ENCODE peak calls at places on chromosomes 3 and 15, in six cellular contexts. B is keratinocyte, F is tibial artery, G is hepatocyte, V is left ventricle myocardium inferior, J is psoas muscle. H is an unnamed sample.

GRCh38 chr3:125403789-125404188 is 28.7 kb upstream of the ZNF148 start:
- DNase-seq in B (no peak), F (no peak), G (no peak), V (no peak), J (no peak), H (peak; percentile 72)

GRCh38 chr3:72175305-72175858 is 390.4 kb upstream of the PROK2 start:
- DNase-seq in B (no peak), F (no peak), G (no peak), V (no peak), J (no peak), H (no peak)

GRCh38 chr15:67176195-67176971 is 78.1 kb downstream of the AAGAB start:
- DNase-seq in B (no peak), F (peak; percentile 24), G (peak; percentile 63), V (peak; percentile 68), J (peak; percentile 84), H (no peak)

GRCh38 chr3:149371001-149371722 is 6.3 kb downstream of the TM4SF1 start:
- DNase-seq in B (no peak), F (no peak), G (peak; percentile 59), V (no peak), J (no peak), H (peak; percentile 56)

GRCh38 chr15:56794150-56794922 is 61.0 kb upstream of the ZNF280D start:
- DNase-seq in B (no peak), F (no peak), G (no peak), V (no peak), J (no peak), H (no peak)

GRCh38 chr3:140593766-140594165 is 84.1 kb upstream of the TRIM42 start:
- DNase-seq in B (no peak), F (no peak), G (no peak), V (no peak), J (no peak), H (no peak)

GRCh38 chr3:13671536-13672233 is 122.8 kb downstream of the FBLN2 start:
- DNase-seq in B (no peak), F (no peak), G (no peak), V (no peak), J (no peak), H (peak; percentile 18)

GRCh38 chr15:85925649-85926237 is 131.0 kb upstream of the KLHL25 start:
- DNase-seq in B (no peak), F (no peak), G (no peak), V (no peak), J (no peak), H (no peak)

GRCh38 chr3:17182158-17182557 is 297.4 kb downstream of the PLCL2 start:
- DNase-seq in B (no peak), F (no peak), G (no peak), V (no peak), J (no peak), H (no peak)

GRCh38 chr15:88664151-88664778 is 25.4 kb downstream of the ISG20 start:
- DNase-seq in B (no peak), F (no peak), G (no peak), V (no peak), J (no peak), H (no peak)

GRCh38 chr15:89450076-89451006 is 46.0 kb downstream of the RHCG start:
- DNase-seq in B (no peak), F (no peak), G (no peak), V (no peak), J (no peak), H (no peak)

GRCh38 chr3:183904833-183905780 is 20.4 kb upstream of the PARL start:
- DNase-seq in B (no peak), F (no peak), G (no peak), V (no peak), J (no peak), H (no peak)

GRCh38 chr15:99326235-99326634 is 75.0 kb downstream of the LRRC28 start:
- DNase-seq in B (no peak), F (no peak), G (peak; percentile 14), V (no peak), J (no peak), H (no peak)

GRCh38 chr3:108804437-108804836 is 18.1 kb upstream of the TRAT1 start:
- DNase-seq in B (no peak), F (no peak), G (no peak), V (no peak), J (no peak), H (no peak)

GRCh38 chr15:38554354-38554753 is 10.3 kb downstream of the RASGRP1 start:
- DNase-seq in B (no peak), F (no peak), G (no peak), V (no peak), J (no peak), H (no peak)

GRCh38 chr15:85335193-85335939 is 45.0 kb upstream of the AKAP13 start:
- DNase-seq in B (no peak), F (no peak), G (peak; percentile 60), V (no peak), J (no peak), H (no peak)

DNA sequence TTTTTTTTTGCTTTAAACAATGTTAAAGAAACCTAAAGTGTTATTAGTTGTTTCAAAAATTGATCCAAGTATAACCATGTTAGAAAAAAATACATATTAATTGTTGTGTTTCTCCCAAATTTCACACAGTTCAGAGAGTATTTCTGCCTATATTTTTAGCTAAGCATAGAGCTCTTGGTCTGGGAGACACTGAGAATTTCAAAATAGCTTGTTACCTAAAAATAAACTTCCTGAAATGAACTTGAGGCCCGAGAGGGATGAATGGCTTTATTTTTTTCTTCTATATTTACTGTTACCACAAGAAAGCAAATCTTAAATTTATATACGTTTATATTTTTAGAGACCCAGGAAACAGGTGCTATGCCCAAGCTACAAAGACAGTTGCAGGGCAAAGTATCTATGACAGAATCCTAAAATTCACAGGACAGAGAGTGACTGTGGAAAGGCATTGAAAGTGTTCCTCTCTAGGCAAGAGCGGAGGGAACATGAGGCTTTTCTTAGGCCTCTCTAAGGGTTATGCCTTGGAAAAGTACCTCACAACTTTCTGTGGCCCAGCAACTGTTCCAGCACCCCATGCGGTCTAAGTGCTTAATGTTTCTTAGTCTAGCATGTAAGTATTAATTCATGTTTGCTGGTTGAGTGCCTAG is 36.4 kb downstream of the TGFBR2 start:
- DNase-seq in B (no peak), F (no peak), G (no peak), V (no peak), J (no peak), H (no peak)
- H3K4me1 ChIP-seq in B (no peaks in the 10 kb centered on the region), F (peaks cover 42% of the 10 kb centered on the region), G (no peaks in the 10 kb centered on the region), V (peaks cover 100% of the 10 kb centered on the region), J (peaks cover 51% of the 10 kb centered on the region), H (peaks cover 63% of the 10 kb centered on the region)

GRCh38 chr15:69236505-69236904 is 62.2 kb upstream of the PAQR5 start:
- DNase-seq in B (peak; percentile 44), F (no peak), G (no peak), V (no peak), J (no peak), H (no peak)

GRCh38 chr15:69234676-69235075 is 64.0 kb upstream of the PAQR5 start:
- DNase-seq in B (no peak), F (no peak), G (no peak), V (no peak), J (no peak), H (no peak)

DNA sequence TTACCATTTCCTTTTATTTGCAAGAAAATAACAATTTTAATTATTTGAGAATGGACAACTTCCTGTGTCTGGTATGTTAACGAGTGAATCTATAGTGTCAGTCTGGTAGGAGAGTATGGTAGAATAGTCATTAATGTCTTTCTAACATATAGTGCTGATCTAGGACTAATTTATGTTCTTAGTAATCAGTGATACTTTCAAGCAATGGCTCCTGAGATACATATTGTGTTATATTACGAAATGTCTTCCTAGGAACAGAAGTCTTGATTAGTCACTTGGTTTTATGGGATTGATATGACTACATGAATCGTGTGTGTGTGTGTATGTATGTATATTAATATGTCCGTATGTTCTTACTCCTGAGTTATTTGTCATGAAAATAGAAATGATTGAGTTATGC is 66.6 kb upstream of the PAQR5 start:
- DNase-seq in B (no peak), F (no peak), G (no peak), V (no peak), J (no peak), H (peak; percentile 18)
- H3K4me3 ChIP-seq in B (no peak overlapping the region), F (no peak overlapping the region), G (no peak overlapping the region), V (no peak overlapping the region), J (no peak overlapping the region), H (no peak overlapping the region)

DNA sequence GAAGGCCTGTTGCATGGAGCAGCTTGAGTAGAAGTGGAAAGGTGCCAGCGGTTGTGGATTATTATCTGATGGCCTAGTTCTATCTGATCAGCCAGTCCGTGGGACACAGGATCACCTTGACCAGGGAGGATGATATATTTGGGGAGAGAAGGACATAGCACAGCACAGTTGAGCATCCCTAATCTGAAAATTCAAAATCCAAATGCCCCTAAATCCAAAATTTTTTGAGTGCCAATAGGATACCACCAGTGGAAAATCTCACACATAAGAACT is 6.0 kb downstream of the CSPG4 start:
- DNase-seq in B (no peak), F (no peak), G (no peak), V (no peak), J (no peak), H (no peak)
- H3K4me1 ChIP-seq in B (peaks cover 5% of the 10 kb centered on the region), F (peaks cover 58% of the 10 kb centered on the region), G (no peaks in the 10 kb centered on the region), V (peaks cover 61% of the 10 kb centered on the region), J (peaks cover 22% of the 10 kb centered on the region), H (peaks cover 19% of the 10 kb centered on the region)

GRCh38 chr3:18419232-18419631 is 5.9 kb downstream of the SATB1 start:
- DNase-seq in B (no peak), F (no peak), G (peak; percentile 11), V (no peak), J (no peak), H (no peak)
- H3K4me3 ChIP-seq in B (no peak overlapping the region), F (no peak overlapping the region), G (no peak overlapping the region), V (peak overlapping the region; percentile 41), J (peak overlapping the region; percentile 47), H (no peak overlapping the region)

DNA sequence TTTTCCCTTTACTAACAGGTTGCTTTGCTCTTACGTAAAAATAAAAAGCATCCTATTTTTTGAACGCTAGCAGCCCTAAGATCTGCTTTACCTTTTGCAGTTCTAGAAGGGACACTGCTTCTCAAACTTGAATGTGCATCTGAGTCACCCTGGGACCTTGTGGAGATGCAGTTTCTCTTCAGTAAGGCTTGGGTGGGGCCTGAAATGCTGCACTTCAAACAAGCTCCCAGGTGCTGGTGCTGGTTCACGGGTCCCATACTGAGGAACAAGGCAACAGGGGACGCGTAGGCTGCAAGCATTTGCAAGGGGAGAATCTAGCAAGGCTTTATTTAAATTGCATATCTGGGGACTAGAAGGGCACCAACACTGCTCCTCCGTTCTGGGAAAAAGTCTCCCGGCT is 30.0 kb downstream of the MB21D2 start:
- DNase-seq in B (no peak), F (no peak), G (peak; percentile 44), V (no peak), J (no peak), H (no peak)
- H3K4me1 ChIP-seq in B (peaks cover 67% of the 10 kb centered on the region), F (peaks cover 11% of the 10 kb centered on the region), G (peaks cover 37% of the 10 kb centered on the region), V (peaks cover 34% of the 10 kb centered on the region), J (no peaks in the 10 kb centered on the region), H (peaks cover 35% of the 10 kb centered on the region)

H was measured in adipocyte.